ENCODE peak calls at places on chromosome 4, in nine cellular contexts. One of them, this sample, is unnamed.

GRCh38 chr4:113823291-113823659 is 61.7 kb upstream of the CAMK2D start:
- DNase-seq in mucosa of descending colon: no peak
- DNase-seq in H1: no peak
- DNase-seq in vagina: no peak
- DNase-seq in renal cortical epithelial cell: peak; percentile 34
- DNase-seq in activated CD8-positive, alpha-beta memory T cell treated with anti-CD3 and anti-CD28 coated beads for 48 hours: no peak
- DNase-seq in NCI-H2081: no peak
- DNase-seq in HFF-Myc: no peak
- DNase-seq in hypothalamus: no peak
- DNase-seq in this sample: no peak

GRCh38 chr4:37502070-37502469 is 184.1 kb downstream of the RELL1 start:
- DNase-seq in mucosa of descending colon: no peak
- DNase-seq in H1: no peak
- DNase-seq in vagina: no peak
- DNase-seq in renal cortical epithelial cell: no peak
- DNase-seq in activated CD8-positive, alpha-beta memory T cell treated with anti-CD3 and anti-CD28 coated beads for 48 hours: no peak
- DNase-seq in NCI-H2081: no peak
- DNase-seq in HFF-Myc: no peak
- DNase-seq in hypothalamus: no peak
- DNase-seq in this sample: no peak

GRCh38 chr4:108146346-108146745 is 22.4 kb downstream of the LEF1 start:
- DNase-seq in mucosa of descending colon: no peak
- DNase-seq in H1: no peak
- DNase-seq in vagina: no peak
- DNase-seq in renal cortical epithelial cell: no peak
- DNase-seq in activated CD8-positive, alpha-beta memory T cell treated with anti-CD3 and anti-CD28 coated beads for 48 hours: no peak
- DNase-seq in NCI-H2081: no peak
- DNase-seq in HFF-Myc: no peak
- DNase-seq in hypothalamus: no peak
- DNase-seq in this sample: no peak

GRCh38 chr4:102104278-102104677 is 241.0 kb downstream of the SLC39A8 start:
- DNase-seq in mucosa of descending colon: no peak
- DNase-seq in H1: no peak
- DNase-seq in vagina: no peak
- DNase-seq in renal cortical epithelial cell: peak; percentile 33
- DNase-seq in activated CD8-positive, alpha-beta memory T cell treated with anti-CD3 and anti-CD28 coated beads for 48 hours: no peak
- DNase-seq in NCI-H2081: no peak
- DNase-seq in HFF-Myc: no peak
- DNase-seq in hypothalamus: no peak
- DNase-seq in this sample: no peak

GRCh38 chr4:20462426-20463175 is 210.9 kb downstream of the SLIT2 start:
- DNase-seq in mucosa of descending colon: no peak
- DNase-seq in H1: no peak
- DNase-seq in vagina: no peak
- DNase-seq in renal cortical epithelial cell: peak; percentile 86
- DNase-seq in activated CD8-positive, alpha-beta memory T cell treated with anti-CD3 and anti-CD28 coated beads for 48 hours: no peak
- DNase-seq in NCI-H2081: no peak
- DNase-seq in HFF-Myc: no peak
- DNase-seq in hypothalamus: no peak
- DNase-seq in this sample: no peak

GRCh38 chr4:129362685-129363274 is 266.8 kb downstream of the C4orf33 start:
- DNase-seq in mucosa of descending colon: no peak
- DNase-seq in H1: peak; percentile 54
- DNase-seq in vagina: no peak
- DNase-seq in renal cortical epithelial cell: peak; percentile 67
- DNase-seq in activated CD8-positive, alpha-beta memory T cell treated with anti-CD3 and anti-CD28 coated beads for 48 hours: no peak
- DNase-seq in NCI-H2081: peak; percentile 68
- DNase-seq in HFF-Myc: peak; percentile 32
- DNase-seq in hypothalamus: peak; percentile 7
- DNase-seq in this sample: peak; percentile 46

GRCh38 chr4:73978886-73979285 is 2.9 kb downstream of the PF4 start:
- DNase-seq in mucosa of descending colon: no peak
- DNase-seq in H1: no peak
- DNase-seq in vagina: no peak
- DNase-seq in renal cortical epithelial cell: peak; percentile 72
- DNase-seq in activated CD8-positive, alpha-beta memory T cell treated with anti-CD3 and anti-CD28 coated beads for 48 hours: no peak
- DNase-seq in NCI-H2081: no peak
- DNase-seq in HFF-Myc: no peak
- DNase-seq in hypothalamus: no peak
- DNase-seq in this sample: no peak

GRCh38 chr4:89586864-89587263 is 250.1 kb downstream of the SNCA start:
- DNase-seq in mucosa of descending colon: no peak
- DNase-seq in H1: no peak
- DNase-seq in vagina: no peak
- DNase-seq in renal cortical epithelial cell: peak; percentile 67
- DNase-seq in activated CD8-positive, alpha-beta memory T cell treated with anti-CD3 and anti-CD28 coated beads for 48 hours: no peak
- DNase-seq in NCI-H2081: no peak
- DNase-seq in HFF-Myc: no peak
- DNase-seq in hypothalamus: no peak
- DNase-seq in this sample: peak; percentile 21

GRCh38 chr4:47390438-47391125 is 72.9 kb downstream of the COMMD8 start:
- DNase-seq in mucosa of descending colon: no peak
- DNase-seq in H1: no peak
- DNase-seq in vagina: no peak
- DNase-seq in renal cortical epithelial cell: no peak
- DNase-seq in activated CD8-positive, alpha-beta memory T cell treated with anti-CD3 and anti-CD28 coated beads for 48 hours: no peak
- DNase-seq in NCI-H2081: no peak
- DNase-seq in HFF-Myc: no peak
- DNase-seq in hypothalamus: no peak
- DNase-seq in this sample: no peak